ENCODE peak calls at places on chromosomes 5 and 9, in six cellular contexts. One of them, this sample, is unnamed.

GRCh38 chr9:2755285-2755684 is 38.0 kb downstream of the KCNV2 start:
- DNase-seq in CD4-positive, CD25-positive, alpha-beta regulatory T cell: no peak
- DNase-seq in effector memory CD4-positive, alpha-beta T cell: no peak
- DNase-seq in amygdala: no peak
- DNase-seq in HEK293T: no peak
- DNase-seq in activated CD4-positive, alpha-beta memory T cell treated with anti-CD3 and anti-CD28 coated beads for 36 hours: no peak
- DNase-seq in this sample: no peak

GRCh38 chr5:60844429-60844890 is 391 bp upstream of the ELOVL7 start:
- DNase-seq in CD4-positive, CD25-positive, alpha-beta regulatory T cell: no peak
- DNase-seq in effector memory CD4-positive, alpha-beta T cell: no peak
- DNase-seq in amygdala: no peak
- DNase-seq in HEK293T: peak
- DNase-seq in activated CD4-positive, alpha-beta memory T cell treated with anti-CD3 and anti-CD28 coated beads for 36 hours: no peak
- DNase-seq in this sample: no peak

GRCh38 chr5:145825751-145826180 is 9.4 kb downstream of the PRELID2 start:
- DNase-seq in CD4-positive, CD25-positive, alpha-beta regulatory T cell: no peak
- DNase-seq in effector memory CD4-positive, alpha-beta T cell: no peak
- DNase-seq in amygdala: no peak
- DNase-seq in HEK293T: peak
- DNase-seq in activated CD4-positive, alpha-beta memory T cell treated with anti-CD3 and anti-CD28 coated beads for 36 hours: no peak
- DNase-seq in this sample: no peak

GRCh38 chr9:137295313-137296213 is 6.5 kb downstream of the NRARP start:
- DNase-seq in CD4-positive, CD25-positive, alpha-beta regulatory T cell: peak
- DNase-seq in effector memory CD4-positive, alpha-beta T cell: no peak
- DNase-seq in amygdala: no peak
- DNase-seq in HEK293T: peak
- DNase-seq in activated CD4-positive, alpha-beta memory T cell treated with anti-CD3 and anti-CD28 coated beads for 36 hours: peak
- DNase-seq in this sample: peak

GRCh38 chr9:127181315-127181580 is 58.8 kb upstream of the ANGPTL2 start:
- DNase-seq in CD4-positive, CD25-positive, alpha-beta regulatory T cell: no peak
- DNase-seq in effector memory CD4-positive, alpha-beta T cell: no peak
- DNase-seq in amygdala: no peak
- DNase-seq in HEK293T: no peak
- DNase-seq in activated CD4-positive, alpha-beta memory T cell treated with anti-CD3 and anti-CD28 coated beads for 36 hours: no peak
- DNase-seq in this sample: no peak

GRCh38 chr9:34568783-34569182 is 20.7 kb downstream of the CNTFR start:
- DNase-seq in CD4-positive, CD25-positive, alpha-beta regulatory T cell: no peak
- DNase-seq in effector memory CD4-positive, alpha-beta T cell: no peak
- DNase-seq in amygdala: no peak
- DNase-seq in HEK293T: no peak
- DNase-seq in activated CD4-positive, alpha-beta memory T cell treated with anti-CD3 and anti-CD28 coated beads for 36 hours: no peak
- DNase-seq in this sample: no peak

GRCh38 chr5:150333400-150333799 is 24.1 kb upstream of the TCOF1 start:
- DNase-seq in CD4-positive, CD25-positive, alpha-beta regulatory T cell: no peak
- DNase-seq in effector memory CD4-positive, alpha-beta T cell: no peak
- DNase-seq in amygdala: no peak
- DNase-seq in HEK293T: no peak
- DNase-seq in activated CD4-positive, alpha-beta memory T cell treated with anti-CD3 and anti-CD28 coated beads for 36 hours: no peak
- DNase-seq in this sample: no peak

GRCh38 chr5:40733439-40733838 is 22.3 kb downstream of the TTC33 start:
- DNase-seq in CD4-positive, CD25-positive, alpha-beta regulatory T cell: no peak
- DNase-seq in effector memory CD4-positive, alpha-beta T cell: no peak
- DNase-seq in amygdala: no peak
- DNase-seq in HEK293T: no peak
- DNase-seq in activated CD4-positive, alpha-beta memory T cell treated with anti-CD3 and anti-CD28 coated beads for 36 hours: no peak
- DNase-seq in this sample: no peak

GRCh38 chr5:178312900-178313299 is 80.3 kb upstream of the PHYKPL start:
- DNase-seq in CD4-positive, CD25-positive, alpha-beta regulatory T cell: no peak
- DNase-seq in effector memory CD4-positive, alpha-beta T cell: no peak
- DNase-seq in amygdala: no peak
- DNase-seq in HEK293T: no peak
- DNase-seq in activated CD4-positive, alpha-beta memory T cell treated with anti-CD3 and anti-CD28 coated beads for 36 hours: no peak
- DNase-seq in this sample: no peak

GRCh38 chr5:175700991-175701390 is 43.1 kb downstream of the HRH2 start:
- DNase-seq in CD4-positive, CD25-positive, alpha-beta regulatory T cell: no peak
- DNase-seq in effector memory CD4-positive, alpha-beta T cell: no peak
- DNase-seq in amygdala: no peak
- DNase-seq in HEK293T: peak
- DNase-seq in activated CD4-positive, alpha-beta memory T cell treated with anti-CD3 and anti-CD28 coated beads for 36 hours: peak
- DNase-seq in this sample: no peak

GRCh38 chr5:111551569-111552275 is 39.4 kb upstream of the STARD4 start:
- DNase-seq in CD4-positive, CD25-positive, alpha-beta regulatory T cell: no peak
- DNase-seq in effector memory CD4-positive, alpha-beta T cell: no peak
- DNase-seq in amygdala: no peak
- DNase-seq in HEK293T: no peak
- DNase-seq in activated CD4-positive, alpha-beta memory T cell treated with anti-CD3 and anti-CD28 coated beads for 36 hours: no peak
- DNase-seq in this sample: no peak

GRCh38 chr5:106451998-106452397 is 1218.7 kb downstream of the EFNA5 start:
- DNase-seq in CD4-positive, CD25-positive, alpha-beta regulatory T cell: no peak
- DNase-seq in effector memory CD4-positive, alpha-beta T cell: no peak
- DNase-seq in amygdala: no peak
- DNase-seq in HEK293T: no peak
- DNase-seq in activated CD4-positive, alpha-beta memory T cell treated with anti-CD3 and anti-CD28 coated beads for 36 hours: no peak
- DNase-seq in this sample: no peak

GRCh38 chr5:169158764-169159163 is 142.2 kb downstream of the SLIT3 start:
- DNase-seq in CD4-positive, CD25-positive, alpha-beta regulatory T cell: no peak
- DNase-seq in effector memory CD4-positive, alpha-beta T cell: no peak
- DNase-seq in amygdala: no peak
- DNase-seq in HEK293T: no peak
- DNase-seq in activated CD4-positive, alpha-beta memory T cell treated with anti-CD3 and anti-CD28 coated beads for 36 hours: no peak
- DNase-seq in this sample: no peak

GRCh38 chr9:85431396-85432102 is 310.2 kb downstream of the AGTPBP1 start:
- DNase-seq in CD4-positive, CD25-positive, alpha-beta regulatory T cell: no peak
- DNase-seq in effector memory CD4-positive, alpha-beta T cell: no peak
- DNase-seq in amygdala: no peak
- DNase-seq in HEK293T: no peak
- DNase-seq in activated CD4-positive, alpha-beta memory T cell treated with anti-CD3 and anti-CD28 coated beads for 36 hours: no peak
- DNase-seq in this sample: no peak

GRCh38 chr5:127086583-127086982 is 13.3 kb upstream of the C5orf63 start:
- DNase-seq in CD4-positive, CD25-positive, alpha-beta regulatory T cell: no peak
- DNase-seq in effector memory CD4-positive, alpha-beta T cell: no peak
- DNase-seq in amygdala: no peak
- DNase-seq in HEK293T: no peak
- DNase-seq in activated CD4-positive, alpha-beta memory T cell treated with anti-CD3 and anti-CD28 coated beads for 36 hours: no peak
- DNase-seq in this sample: no peak

GRCh38 chr9:93591706-93592388 is 15.5 kb downstream of the PHF2 start:
- DNase-seq in CD4-positive, CD25-positive, alpha-beta regulatory T cell: no peak
- DNase-seq in effector memory CD4-positive, alpha-beta T cell: no peak
- DNase-seq in amygdala: no peak
- DNase-seq in HEK293T: no peak
- DNase-seq in activated CD4-positive, alpha-beta memory T cell treated with anti-CD3 and anti-CD28 coated beads for 36 hours: no peak
- DNase-seq in this sample: no peak

GRCh38 chr5:88190106-88190834 is 78.4 kb downstream of the TMEM161B start:
- DNase-seq in CD4-positive, CD25-positive, alpha-beta regulatory T cell: no peak
- DNase-seq in effector memory CD4-positive, alpha-beta T cell: no peak
- DNase-seq in amygdala: no peak
- DNase-seq in HEK293T: no peak
- DNase-seq in activated CD4-positive, alpha-beta memory T cell treated with anti-CD3 and anti-CD28 coated beads for 36 hours: peak
- DNase-seq in this sample: no peak

GRCh38 chr5:142871056-142871879 is 101.1 kb downstream of the ARHGAP26 start:
- DNase-seq in CD4-positive, CD25-positive, alpha-beta regulatory T cell: no peak
- DNase-seq in effector memory CD4-positive, alpha-beta T cell: no peak
- DNase-seq in amygdala: no peak
- DNase-seq in HEK293T: no peak
- DNase-seq in activated CD4-positive, alpha-beta memory T cell treated with anti-CD3 and anti-CD28 coated beads for 36 hours: no peak
- DNase-seq in this sample: no peak